ENCODE peak calls at places on chromosomes 7 and 10, in eight cellular contexts. N is A549, F is HepG2, I is HCT116, P is H1, U is endothelial cell of umbilical vein, G is K562, X is GM12878. B is an unnamed sample.

GRCh38 chr7:137886266-137886665 is 39.5 kb upstream of the DGKI start:
- DNase-seq in U (no peak), G (no peak), X (no peak), F (no peak), I (no peak), N (no peak), P (peak), B (no peak)

GRCh38 chr10:130227883-130228282 is 91.7 kb downstream of the GLRX3 start:
- DNase-seq in I (no peak), N (no peak), F (no peak), X (no peak), P (no peak), U (no peak), G (peak), B (no peak)

GRCh38 chr10:130127612-130128607 is 8.3 kb upstream of the GLRX3 start:
- DNase-seq in P (peak), U (peak), F (peak), X (peak), I (no peak), G (peak), N (peak), B (peak)

GRCh38 chr7:100509213-100509612 is 25.5 kb downstream of the NYAP1 start:
- DNase-seq in I (no peak), N (no peak), G (no peak), X (no peak), F (no peak), P (no peak), U (no peak), B (no peak)

GRCh38 chr10:100438674-100439315 is 24.0 kb upstream of the WNT8B start:
- DNase-seq in P (no peak), X (no peak), I (no peak), G (no peak), U (no peak), F (no peak), N (no peak), B (no peak)

GRCh38 chr7:44897299-44897698 is 12.0 kb upstream of the PURB start:
- DNase-seq in X (no peak), N (no peak), I (no peak), G (no peak), U (no peak), F (no peak), P (no peak), B (no peak)

GRCh38 chr10:48522011-48522765 is 82.7 kb downstream of the ARHGAP22 start:
- DNase-seq in F (no peak), N (no peak), I (no peak), U (no peak), X (no peak), G (no peak), P (peak), B (no peak)

GRCh38 chr10:31677198-31678138 is 251.2 kb downstream of the ARHGAP12 start:
- DNase-seq in I (no peak), F (no peak), X (no peak), G (no peak), U (no peak), N (no peak), P (peak), B (no peak)

GRCh38 chr10:129968937-129969527 is 5.0 kb upstream of the EBF3 start:
- DNase-seq in F (peak), G (no peak), P (peak), U (peak), X (no peak), N (peak), I (no peak), B (peak)

GRCh38 chr10:122342293-122343134 is 32.0 kb upstream of the PLEKHA1 start:
- DNase-seq in P (peak), U (peak), G (peak), I (peak), X (no peak), F (peak), N (peak), B (peak)

GRCh38 chr10:28442375-28442774 is 90.5 kb upstream of the WAC start:
- DNase-seq in N (no peak), G (no peak), X (no peak), U (no peak), I (no peak), F (no peak), P (no peak), B (no peak)

GRCh38 chr7:141210862-141211261 is 137.0 kb downstream of the TMEM178B start:
- DNase-seq in U (no peak), G (no peak), F (no peak), I (no peak), P (no peak), X (no peak), N (no peak), B (no peak)

GRCh38 chr7:111012799-111013675 is 77.9 kb upstream of the LRRN3 start:
- DNase-seq in N (no peak), X (peak), F (no peak), G (no peak), P (no peak), U (peak), I (no peak), B (no peak)

GRCh38 chr10:78038105-78038504 is 4.4 kb downstream of the RPS24 start:
- DNase-seq in P (no peak), U (peak), X (no peak), G (no peak), F (no peak), I (no peak), N (no peak), B (no peak)

GRCh38 chr10:121165276-121165675 is 314.1 kb downstream of the WDR11 start:
- DNase-seq in I (no peak), P (no peak), X (no peak), F (no peak), U (no peak), G (no peak), N (no peak), B (peak)

GRCh38 chr10:36629476-36629875 is 495.9 kb upstream of the ANKRD30A start:
- DNase-seq in N (no peak), G (no peak), I (no peak), F (no peak), X (no peak), P (no peak), U (no peak), B (no peak)

GRCh38 chr10:60340973-60341372 is 48.7 kb downstream of the ANK3 start:
- DNase-seq in I (no peak), N (no peak), G (no peak), P (no peak), X (no peak), U (no peak), F (no peak), B (no peak)

GRCh38 chr7:137890449-137890916 is 43.7 kb upstream of the DGKI start:
- DNase-seq in I (no peak), X (no peak), U (no peak), G (peak), P (no peak), N (no peak), F (no peak), B (no peak)

GRCh38 chr7:157785021-157785441 is 448.2 kb downstream of the DNAJB6 start:
- DNase-seq in F (no peak), U (no peak), G (no peak), N (no peak), X (no peak), I (no peak), P (no peak), B (no peak)

GRCh38 chr10:91632671-91633550 is at the start of gene PPP1R3C:
- DNase-seq in N (peak), G (no peak), P (peak), U (peak), X (no peak), F (peak), I (no peak), B (no peak)

GRCh38 chr10:12349628-12350166 is 350 bp downstream of the CAMK1D start:
- DNase-seq in G (no peak), P (no peak), F (no peak), U (no peak), X (no peak), I (no peak), N (no peak), B (no peak)

GRCh38 chr7:14720792-14721191 is 181.8 kb downstream of the DGKB start:
- DNase-seq in P (no peak), N (no peak), I (no peak), U (peak), F (no peak), X (no peak), G (no peak), B (no peak)

DNA sequence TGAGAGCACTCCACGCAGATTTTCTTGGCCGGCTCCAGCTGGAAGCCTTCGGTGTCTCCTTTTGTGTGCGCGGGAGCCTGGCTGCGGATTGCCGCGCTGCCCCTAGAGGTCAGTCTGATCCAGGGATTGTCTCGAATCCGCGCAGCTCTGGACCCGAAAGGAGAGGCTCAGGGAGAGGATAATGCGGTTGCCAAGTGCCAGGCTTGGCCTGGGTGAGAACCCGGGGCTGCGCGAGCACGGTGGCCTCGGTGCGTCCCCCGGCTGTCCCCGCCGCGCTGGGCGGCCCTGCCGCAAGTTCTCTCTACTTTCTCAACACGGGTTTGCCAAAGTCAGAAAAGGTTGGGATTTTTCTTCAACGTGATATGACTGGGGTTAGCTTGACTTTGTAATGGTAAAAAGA is 140.9 kb downstream of the ADCYAP1R1 start:
- DNase-seq in P (peak), U (peak), G (peak), N (peak), F (peak), I (peak), X (no peak), B (peak)
- TF ChIP-seq MAX in P (no peak), U (no peak), G (no peak), N (no peak), F (no peak), I (no peak), X (no peak), B (no peak)

GRCh38 chr10:3065622-3066021 is 1.7 kb upstream of the PFKP start:
- DNase-seq in P (no peak), X (no peak), N (no peak), I (no peak), G (no peak), U (no peak), F (no peak), B (no peak)

GRCh38 chr10:3067859-3068179 is 471 bp downstream of the PFKP start:
- DNase-seq in X (no peak), I (no peak), G (no peak), F (no peak), P (peak), N (no peak), U (no peak), B (no peak)

GRCh38 chr10:3066317-3066931 is 924 bp upstream of the PFKP start:
- DNase-seq in U (no peak), P (no peak), F (no peak), X (no peak), N (no peak), G (no peak), I (no peak), B (no peak)

GRCh38 chr10:3068201-3068967 is 1.0 kb downstream of the PFKP start:
- DNase-seq in X (no peak), G (peak), N (peak), P (peak), U (peak), I (no peak), F (no peak), B (peak)

DNA sequence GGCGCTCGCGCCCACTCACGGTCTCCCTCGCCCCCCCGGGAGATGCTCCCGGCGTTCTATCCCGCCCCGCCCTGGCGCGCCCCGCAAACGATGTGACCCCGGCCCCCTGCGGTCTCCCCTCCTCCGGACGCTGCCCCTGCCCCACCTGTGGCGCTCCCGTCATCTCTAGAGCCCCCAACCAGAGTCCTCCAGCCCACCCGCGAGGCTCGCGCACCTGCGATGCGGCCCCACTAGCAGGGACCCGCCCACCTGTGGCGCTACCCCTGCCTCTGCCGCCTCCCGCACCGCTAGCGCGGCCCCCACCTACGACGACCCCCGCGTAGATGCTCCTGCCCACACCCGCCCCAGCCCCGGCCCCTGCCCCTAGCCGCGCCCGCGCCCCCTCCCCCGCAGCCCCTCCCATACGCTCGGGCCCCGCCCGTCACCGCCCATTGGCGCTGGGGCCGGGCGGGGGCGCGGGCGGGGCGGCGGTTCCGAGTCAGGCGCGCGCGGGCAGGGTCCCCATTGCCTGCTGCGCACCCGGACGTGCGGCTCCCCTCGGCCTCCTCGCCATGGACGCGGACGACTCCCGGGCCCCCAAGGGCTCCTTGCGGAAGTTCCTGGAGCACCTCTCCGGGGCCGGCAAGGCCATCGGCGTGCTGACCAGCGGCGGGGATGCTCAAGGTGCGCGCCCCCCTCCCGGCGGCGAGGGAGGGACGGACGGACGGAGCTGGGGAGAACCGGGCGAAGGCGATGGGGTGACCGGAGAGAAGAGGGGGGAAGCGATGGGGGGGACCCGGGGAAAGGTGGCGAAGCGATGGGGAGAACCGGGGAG is at the start of gene PFKP:
- DNase-seq in N (peak), P (peak), U (no peak), I (no peak), F (no peak), G (peak), X (no peak), B (peak)
- TF ChIP-seq POLR2A in N (peak), P (peak), U (peak), I (peak), F (no peak), G (peak), X (peak), B (peak)

GRCh38 chr7:131613909-131614308 is 57.5 kb upstream of the PODXL start:
- DNase-seq in X (no peak), G (no peak), I (no peak), N (no peak), F (no peak), U (no peak), P (no peak), B (no peak)
- TF ChIP-seq CTCF in X (no peak), G (no peak), I (no peak), N (no peak), F (no peak), U (no peak), P (no peak), B (no peak)

DNA sequence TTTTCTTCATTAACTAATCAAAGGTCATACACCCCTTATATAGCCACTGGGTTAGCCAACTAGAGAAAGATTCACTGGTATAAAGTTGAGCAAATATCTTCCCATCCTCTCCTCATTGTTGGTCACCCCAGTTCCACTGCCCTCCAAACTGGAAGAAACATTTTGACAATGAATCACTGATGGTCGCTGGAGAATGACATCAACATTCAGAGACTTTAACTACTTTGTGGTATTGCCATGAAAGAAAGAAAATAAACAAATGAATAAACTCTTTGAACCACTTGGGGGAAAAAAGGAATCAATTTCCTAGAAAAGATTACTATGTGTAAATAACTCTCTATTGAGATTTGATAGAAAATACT is 23.4 kb downstream of the HYCC1 start:
- DNase-seq in X (no peak), G (no peak), F (no peak), N (no peak), I (no peak), U (peak), P (no peak), B (no peak)
- TF ChIP-seq MAX in X (no peak), G (no peak), F (no peak), N (no peak), I (no peak), U (no peak), P (no peak), B (no peak)

GRCh38 chr7:25894902-25895791 is 256.9 kb upstream of the NFE2L3 start:
- DNase-seq in X (peak), F (no peak), I (peak), N (peak), P (peak), G (peak), U (peak), B (peak)
- TF ChIP-seq POLR2A in X (no peak), F (no peak), I (no peak), N (no peak), P (no peak), G (no peak), U (no peak), B (no peak)

GRCh38 chr10:71320592-71320991 is 1.5 kb downstream of the SLC29A3 start:
- DNase-seq in N (no peak), I (no peak), G (no peak), P (no peak), U (no peak), F (peak), X (no peak), B (no peak)

GRCh38 chr10:71319042-71319799 is at the start of gene SLC29A3:
- DNase-seq in U (peak), X (no peak), G (peak), I (peak), P (peak), F (peak), N (peak), B (peak)

GRCh38 chr10:71316786-71317160 is 2.3 kb upstream of the SLC29A3 start:
- DNase-seq in N (no peak), I (no peak), P (no peak), G (no peak), X (no peak), U (no peak), F (no peak), B (peak)

GRCh38 chr10:71321386-71321785 is 2.3 kb downstream of the SLC29A3 start:
- DNase-seq in N (no peak), U (no peak), I (no peak), X (no peak), F (no peak), P (no peak), G (no peak), B (no peak)

DNA sequence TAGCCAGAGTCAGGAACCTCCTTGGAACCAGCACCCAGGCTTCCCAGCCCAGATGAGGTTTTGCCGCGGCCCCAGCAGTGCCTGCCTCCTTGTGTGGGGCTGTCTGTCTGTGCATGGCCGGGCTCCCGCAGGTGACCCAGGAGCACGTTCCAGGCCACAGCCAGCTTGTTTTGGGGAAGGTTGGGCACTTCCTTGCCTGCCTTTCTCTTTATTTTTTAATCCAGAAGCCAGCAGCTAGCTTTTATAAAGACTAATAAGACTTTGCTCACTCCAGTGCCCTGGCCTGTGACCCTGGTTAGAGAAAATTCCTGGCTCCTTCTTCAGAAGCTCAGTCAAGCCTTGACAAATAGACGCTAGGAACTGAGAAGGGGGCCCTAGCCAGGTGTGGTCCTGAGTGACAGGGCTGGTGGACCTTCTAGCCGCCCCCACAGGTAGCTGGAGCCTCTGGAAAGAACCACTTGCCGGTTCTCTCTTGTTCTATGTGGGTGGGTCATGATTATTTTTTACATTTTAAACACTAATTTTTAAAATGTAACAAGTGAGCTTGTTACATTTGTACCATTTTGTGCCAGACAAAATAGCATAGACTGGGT is 837 bp downstream of the SLC29A3 start:
- DNase-seq in X (no peak), F (no peak), N (no peak), P (no peak), I (no peak), G (no peak), U (no peak), B (no peak)
- TF ChIP-seq CTCF in X (no peak), F (no peak), N (no peak), P (no peak), I (no peak), G (no peak), U (no peak), B (no peak)

GRCh38 chr10:33706191-33706590 is 371.7 kb upstream of the NRP1 start:
- DNase-seq in U (no peak), N (peak), I (no peak), P (no peak), F (no peak), X (no peak), G (no peak), B (no peak)
- TF ChIP-seq MAX in U (no peak), N (no peak), I (no peak), P (no peak), F (no peak), X (no peak), G (no peak), B (no peak)